ENCODE peak calls at places on chromosomes 11 and 22, in four cellular contexts. W, L, D and V are unnamed samples.

GRCh38 chr11:44964526-44965209 is 14.0 kb upstream of the TP53I11 start:
- DNase-seq in D (no peak), W (no peak), L (no peak), V (no peak)

GRCh38 chr22:21873619-21874018 is 6.2 kb upstream of the MAPK1 start:
- DNase-seq in D (no peak), L (no peak), W (no peak), V (no peak)

GRCh38 chr11:103927535-103927934 is 108.9 kb upstream of the DDI1 start:
- DNase-seq in W (no peak), D (no peak), L (no peak), V (no peak)

GRCh38 chr11:78807351-78807750 is 232.7 kb upstream of the NARS2 start:
- DNase-seq in D (no peak), W (no peak), L (no peak), V (no peak)

GRCh38 chr11:128422576-128423370 is 164.6 kb downstream of the ETS1 start:
- DNase-seq in L (no peak), D (no peak), W (no peak), V (no peak)

GRCh38 chr22:45632791-45633515 is 38.7 kb upstream of the ATXN10 start:
- DNase-seq in W (peak), D (no peak), L (no peak), V (no peak)

GRCh38 chr11:17652556-17652955 is 66.8 kb upstream of the MYOD1 start:
- DNase-seq in D (no peak), W (no peak), L (no peak), V (no peak)

GRCh38 chr11:1072116-1072820 is 2.4 kb upstream of the MUC2 start:
- DNase-seq in D (no peak), W (no peak), L (peak), V (no peak)

GRCh38 chr22:40654522-40655167 is 18.1 kb upstream of the MRTFA start:
- DNase-seq in D (no peak), W (no peak), L (peak), V (no peak)

GRCh38 chr11:68806931-68807844 is 34.5 kb downstream of the CPT1A start:
- DNase-seq in L (no peak), W (no peak), D (no peak), V (no peak)

GRCh38 chr11:35047179-35047578 is 91.8 kb upstream of the CD44 start:
- DNase-seq in L (no peak), W (no peak), D (no peak), V (no peak)

GRCh38 chr11:76663461-76663760 is 7.1 kb downstream of the LRRC32 start:
- DNase-seq in L (no peak), W (no peak), D (no peak), V (no peak)

GRCh38 chr11:95066721-95067041 is at the start of gene SRSF8:
- DNase-seq in W (no peak), D (no peak), L (no peak), V (no peak)

GRCh38 chr11:33168605-33169240 is 7.4 kb upstream of the CSTF3 start:
- DNase-seq in W (no peak), L (no peak), D (no peak), V (no peak)

GRCh38 chr11:66975403-66976047 is 421 bp downstream of the C11orf86 start:
- DNase-seq in D (no peak), W (no peak), L (no peak), V (no peak)

GRCh38 chr22:28112548-28113043 is 193.5 kb upstream of the PITPNB start:
- DNase-seq in W (peak), L (peak), D (no peak), V (peak)

GRCh38 chr22:31972180-31972579 is 27.8 kb downstream of the YWHAH start:
- DNase-seq in W (no peak), L (no peak), D (no peak), V (no peak)

GRCh38 chr22:35638408-35638807 is 9.8 kb upstream of the APOL6 start:
- DNase-seq in L (no peak), D (no peak), W (no peak), V (no peak)

GRCh38 chr22:46278656-46279645 is 11.1 kb downstream of the TTC38 start:
- DNase-seq in W (no peak), L (no peak), D (no peak), V (no peak)

GRCh38 chr22:42906605-42907338 is 49.7 kb upstream of the ARFGAP3 start:
- DNase-seq in L (no peak), W (no peak), D (no peak), V (no peak)

GRCh38 chr11:67302571-67303131 is 679 bp upstream of the SSH3 start:
- DNase-seq in D (no peak), W (no peak), L (no peak), V (no peak)

GRCh38 chr22:45987462-45987861 is 10.5 kb upstream of the WNT7B start:
- DNase-seq in D (no peak), W (no peak), L (no peak), V (no peak)

GRCh38 chr11:75174781-75175370 is 24.0 kb downstream of the SLCO2B1 start:
- DNase-seq in D (no peak), W (no peak), L (no peak), V (no peak)

GRCh38 chr22:24331468-24332440 is 61.1 kb downstream of the SPECC1L start:
- DNase-seq in L (no peak), D (no peak), W (no peak), V (no peak)

GRCh38 chr22:19705181-19705934 is 8.9 kb upstream of the SEPTIN5 start:
- DNase-seq in L (peak), W (no peak), D (no peak), V (no peak)

GRCh38 chr22:32880906-32881596 is 79.5 kb downstream of the TIMP3 start:
- DNase-seq in D (no peak), L (peak), W (no peak), V (peak)

GRCh38 chr11:107563702-107564101 is 1.8 kb downstream of the ALKBH8 start:
- DNase-seq in L (peak), D (no peak), W (peak), V (peak)

GRCh38 chr22:32696089-32696488 is 105.4 kb upstream of the TIMP3 start:
- DNase-seq in W (no peak), D (no peak), L (no peak), V (no peak)

GRCh38 chr11:93020248-93021088 is 51.0 kb downstream of the MTNR1B start:
- DNase-seq in L (no peak), D (no peak), W (no peak), V (no peak)

GRCh38 chr22:28024422-28024888 is 105.4 kb upstream of the PITPNB start:
- DNase-seq in W (no peak), D (no peak), L (no peak), V (no peak)

GRCh38 chr11:5938603-5938965 is 3.5 kb upstream of the OR56A3 start:
- DNase-seq in L (no peak), W (no peak), D (no peak), V (no peak)

GRCh38 chr22:20574920-20575353 is 67.5 kb downstream of the MED15 start:
- DNase-seq in W (no peak), L (no peak), D (no peak), V (no peak)

GRCh38 chr22:19851291-19852176 is 3.1 kb downstream of the GNB1L start:
- DNase-seq in L (peak), W (no peak), D (no peak), V (no peak)

GRCh38 chr11:86523738-86524602 is 148.4 kb downstream of the ME3 start:
- DNase-seq in D (no peak), L (peak), W (peak), V (no peak)

GRCh38 chr22:29328566-29329500 is 13.3 kb upstream of the RASL10A start:
- DNase-seq in W (no peak), L (no peak), D (no peak), V (no peak)

GRCh38 chr11:44877908-44878459 is 72.7 kb downstream of the TP53I11 start:
- DNase-seq in L (no peak), W (no peak), D (no peak), V (no peak)

GRCh38 chr11:76314741-76315090 is 66.2 kb downstream of the THAP12 start:
- DNase-seq in D (no peak), W (no peak), L (no peak), V (no peak)

DNA sequence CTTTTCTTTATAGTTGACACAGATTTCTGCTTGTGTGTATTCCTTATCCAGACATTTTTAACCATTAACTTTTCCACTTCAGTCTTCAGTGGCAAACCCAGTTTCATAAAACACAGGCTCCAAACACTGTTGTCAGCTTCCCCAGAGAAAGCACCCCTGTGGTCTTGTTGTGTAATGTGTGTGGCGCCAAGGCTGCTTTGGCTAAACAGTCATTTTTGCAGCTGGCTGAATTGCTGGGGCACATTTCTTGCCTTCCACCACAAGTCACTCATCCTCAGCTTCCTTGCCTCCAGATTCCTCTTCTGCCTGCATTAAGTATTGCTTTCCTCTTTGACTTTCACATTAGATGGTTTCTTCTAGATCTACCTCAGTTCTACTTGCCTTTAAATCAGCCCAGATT is 40.5 kb downstream of the ARHGAP1 start:
- DNase-seq in W (no peak), D (no peak), L (no peak), V (no peak)
- TF ChIP-seq FOXK2 in W (no peak), D (no peak), L (no peak), V (no peak)

DNA sequence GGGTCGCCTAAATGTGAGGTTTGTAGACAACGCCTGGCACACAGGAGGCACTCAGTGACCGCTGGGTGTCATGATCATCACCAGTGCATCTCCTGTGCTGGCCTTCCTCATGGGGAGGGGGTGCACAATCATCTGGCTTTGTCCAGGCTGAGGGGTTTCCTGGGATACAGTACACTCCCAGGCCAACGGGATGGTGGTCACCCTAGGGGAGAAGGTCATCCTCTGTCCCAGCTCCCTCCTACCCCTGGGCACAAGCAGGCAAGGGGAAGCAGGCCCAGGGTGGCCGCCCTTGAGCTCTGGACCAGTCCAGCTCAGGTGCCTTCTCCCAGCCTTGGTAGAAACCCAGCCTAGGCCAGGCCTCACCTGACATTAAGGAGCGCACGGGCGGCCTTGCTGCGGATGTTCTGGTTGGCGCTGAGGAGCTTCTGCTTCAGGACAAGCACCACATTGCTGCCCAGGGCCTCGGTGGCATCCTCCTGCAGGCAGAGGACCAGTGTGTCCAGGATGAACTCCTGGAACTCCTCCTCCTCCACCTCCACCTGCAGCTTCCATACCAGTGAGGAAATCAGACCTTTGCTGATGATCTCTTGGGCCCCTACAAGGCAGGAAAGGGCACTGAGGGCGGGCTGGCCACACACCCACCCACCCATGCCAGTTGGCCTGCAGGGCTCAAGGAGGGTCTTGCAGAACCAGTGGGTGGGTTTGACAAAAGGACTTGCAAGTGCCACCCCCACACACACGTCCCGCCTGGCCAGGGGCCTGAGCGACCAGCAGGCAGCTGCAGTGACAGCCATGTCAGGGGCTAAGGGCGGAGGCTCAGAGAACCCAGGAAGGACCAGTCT is 6.6 kb upstream of the GNAZ start:
- DNase-seq in W (no peak), D (no peak), L (peak), V (no peak)
- TF ChIP-seq FOXK2 in W (no peak), D (no peak), L (no peak), V (no peak)

GRCh38 chr11:126948563-126948962 is 52.0 kb downstream of the KIRREL3 start:
- DNase-seq in D (no peak), L (no peak), W (no peak), V (no peak)

GRCh38 chr11:126945319-126945718 is 55.3 kb downstream of the KIRREL3 start:
- DNase-seq in D (no peak), W (no peak), L (no peak), V (no peak)

GRCh38 chr11:126943319-126943718 is 57.3 kb downstream of the KIRREL3 start:
- DNase-seq in D (no peak), W (no peak), L (no peak), V (no peak)

GRCh38 chr11:126951465-126951864 is 49.1 kb downstream of the KIRREL3 start:
- DNase-seq in D (no peak), W (no peak), L (no peak), V (no peak)

DNA sequence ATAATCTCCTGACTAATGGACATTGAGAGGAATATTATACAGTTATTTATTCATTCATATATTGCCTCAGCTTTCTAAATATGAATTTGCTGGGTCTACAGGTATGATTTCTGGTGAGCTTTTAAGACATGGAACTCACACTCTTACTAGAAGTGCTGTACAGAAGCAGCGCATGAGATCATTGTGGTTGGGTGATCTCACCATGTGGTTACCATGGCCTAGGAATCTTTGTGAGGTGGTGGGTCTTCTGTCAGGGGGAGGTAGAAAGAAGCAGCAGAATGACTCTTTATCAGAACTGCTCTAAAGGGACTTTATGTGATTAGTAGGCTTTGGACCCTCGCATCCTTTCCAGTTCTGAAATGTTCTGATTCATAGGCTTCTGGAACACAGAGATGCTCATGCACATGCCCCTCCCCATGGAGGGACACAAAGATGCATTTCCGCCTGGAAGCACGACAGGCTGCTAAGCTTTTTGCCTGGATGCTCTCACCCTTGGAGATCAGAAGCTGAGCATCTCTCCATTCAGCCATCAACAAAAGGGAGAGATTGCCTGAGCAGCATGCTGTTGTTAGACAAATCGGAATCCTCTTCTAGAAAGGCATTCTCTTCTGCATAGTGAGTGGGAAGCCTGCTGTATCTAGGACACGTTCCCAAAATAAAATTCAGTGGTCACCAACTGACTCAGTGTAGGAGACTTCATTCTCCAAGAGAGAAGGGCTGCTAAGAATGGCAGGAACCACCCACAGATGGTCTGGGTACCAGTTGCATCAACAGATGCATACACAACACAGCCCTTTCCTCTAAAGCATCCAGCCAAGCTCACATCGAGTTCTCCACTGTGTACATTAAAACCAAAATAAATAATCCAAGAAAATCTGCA is 51.3 kb downstream of the KIRREL3 start:
- DNase-seq in W (no peak), L (no peak), D (no peak), V (no peak)
- TF ChIP-seq FOXK2 in W (no peak), L (no peak), D (no peak), V (no peak)

DNA sequence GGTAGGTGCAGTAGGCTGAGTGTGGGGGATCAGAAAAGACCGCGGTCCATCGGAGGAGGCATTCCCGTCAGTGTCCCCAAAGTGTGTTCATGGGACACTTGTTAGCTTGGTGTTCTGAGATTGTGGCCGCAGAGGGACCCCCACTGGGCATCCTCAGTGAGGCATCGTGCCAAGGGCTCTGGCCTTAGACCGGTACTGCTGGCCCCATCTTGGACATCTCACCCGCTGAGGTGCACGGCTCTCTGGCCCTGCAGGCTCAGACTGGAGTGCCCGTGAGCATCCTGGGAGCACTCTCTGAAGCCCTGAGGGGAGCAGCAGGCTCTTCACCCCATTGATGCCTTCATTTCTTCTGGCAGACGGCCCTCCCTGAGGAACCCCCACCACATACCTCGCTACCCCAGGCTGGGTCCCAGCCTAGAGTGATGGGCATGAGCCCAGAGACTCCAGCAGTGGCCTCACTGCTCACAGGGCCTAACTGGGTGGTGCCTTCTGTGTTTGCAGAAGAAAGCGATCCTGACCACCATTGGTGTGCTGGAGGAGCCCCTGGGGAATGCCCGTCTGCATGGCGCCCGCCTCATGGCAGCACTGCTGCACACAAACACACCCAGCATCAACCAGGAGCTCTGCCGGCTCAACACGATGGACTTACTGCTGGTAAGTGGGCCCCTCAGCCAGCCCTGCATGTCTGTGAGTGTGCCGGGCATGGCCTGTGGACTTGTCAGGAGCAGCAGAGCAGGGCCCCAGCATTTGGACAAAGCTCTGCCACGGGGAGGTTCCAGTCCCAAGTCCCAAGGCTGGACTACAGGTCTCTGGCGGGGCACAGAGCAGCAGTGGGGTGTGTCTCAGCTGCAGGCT is 51.6 kb downstream of the SBF1 start:
- DNase-seq in L (no peak), D (no peak), W (no peak), V (no peak)
- TF ChIP-seq FOXK2 in L (no peak), D (no peak), W (no peak), V (no peak)

GRCh38 chr11:133841279-133842043 is 3.9 kb downstream of the SPATA19 start:
- DNase-seq in W (no peak), D (no peak), L (no peak), V (peak)
- TF ChIP-seq FOXK2 in W (no peak), D (no peak), L (no peak), V (no peak)